ENCODE peak calls at places on chromosomes 3 and 15, in seven cellular contexts. F is NCI-H1417; X is AG20443; C is activated CD4-positive, alpha-beta T cell treated with anti-CD3 and anti-CD28 coated beads, Interleukin-2, amount 10 ng/mL, durations not matched to agents 7 days and 5 days; L is GM18507; R is NCI-H1436 treated with DMSO at 0.1 percent for 48 hours; O is heart left ventricle. J is an unnamed sample.

GRCh38 chr3:120699333-120699732 is 17.3 kb upstream of the HGD start:
- DNase-seq in R (no peak), C (no peak), F (no peak), L (no peak), X (no peak), O (no peak), J (no peak)

GRCh38 chr3:40504636-40505430 is 1.0 kb upstream of the ZNF620 start:
- DNase-seq in C (no peak), F (no peak), O (no peak), R (no peak), X (peak), L (no peak), J (peak)

GRCh38 chr3:5057857-5058324 is 64.2 kb upstream of the ARL8B start:
- DNase-seq in O (no peak), R (no peak), L (peak), C (peak), X (peak), F (peak), J (peak)

GRCh38 chr3:124325248-124325647 is 333.3 kb upstream of the ROPN1 start:
- DNase-seq in R (no peak), O (no peak), L (no peak), F (no peak), C (no peak), X (no peak), J (no peak)

GRCh38 chr3:122668930-122669730 is 11.5 kb upstream of the PARP14 start:
- DNase-seq in O (no peak), X (peak), R (no peak), L (no peak), C (no peak), F (no peak), J (peak)

GRCh38 chr3:72180405-72180804 is 395.5 kb upstream of the PROK2 start:
- DNase-seq in R (no peak), X (no peak), L (no peak), O (no peak), F (no peak), C (no peak), J (no peak)

GRCh38 chr15:63089260-63090043 is 32.2 kb upstream of the LACTB start:
- DNase-seq in F (peak), X (peak), R (no peak), L (no peak), C (no peak), O (no peak), J (no peak)

GRCh38 chr3:170511371-170511770 is 74.5 kb downstream of the SLC7A14 start:
- DNase-seq in F (peak), O (no peak), R (no peak), C (no peak), L (no peak), X (no peak), J (no peak)

GRCh38 chr3:188489639-188490405 is 335.9 kb downstream of the LPP start:
- DNase-seq in R (no peak), L (no peak), F (no peak), C (no peak), X (peak), O (no peak), J (no peak)

J was measured in Caki2.